ENCODE peak calls at places on chromosomes 1 and 21, in six cellular contexts. C, G, Z, H, S and P are unnamed samples. For H3K36me3 and H3K4me1, the result is how much of the 10 kb centered on the place peaks cover.

GRCh38 chr1:17831619-17832018 is 76.5 kb downstream of the ACTL8 start:
- DNase-seq in H (peak), Z (peak), C (no peak), G (peak), S (no peak), P (peak)

GRCh38 chr1:111723091-111723806 is 15.9 kb downstream of the INKA2 start:
- DNase-seq in S (no peak), Z (no peak), C (no peak), G (no peak), H (no peak), P (no peak)

GRCh38 chr1:111904478-111905218 is 84.8 kb downstream of the KCND3 start:
- DNase-seq in C (no peak), G (no peak), S (no peak), H (no peak), Z (no peak), P (no peak)

GRCh38 chr1:242534753-242535152 is 10.3 kb upstream of the PLD5 start:
- DNase-seq in S (no peak), H (no peak), C (no peak), Z (no peak), G (no peak), P (no peak)

GRCh38 chr21:32322676-32323075 is 24.0 kb downstream of the MRAP start:
- DNase-seq in S (no peak), Z (no peak), G (no peak), C (no peak), H (no peak), P (no peak)

GRCh38 chr1:95223110-95223509 is 10.9 kb upstream of the RWDD3 start:
- DNase-seq in H (no peak), Z (no peak), C (no peak), S (no peak), G (peak), P (peak)

GRCh38 chr1:9406111-9406510 is 113.4 kb downstream of the SPSB1 start:
- DNase-seq in G (no peak), C (no peak), S (no peak), Z (no peak), H (no peak), P (no peak)

GRCh38 chr21:27346041-27346448 is 379.2 kb upstream of the ADAMTS5 start:
- DNase-seq in H (no peak), Z (no peak), S (no peak), C (no peak), G (peak), P (no peak)

GRCh38 chr1:90707363-90707710 is 9.8 kb downstream of the BARHL2 start:
- DNase-seq in S (peak), H (peak), Z (peak), C (no peak), G (no peak), P (peak)

GRCh38 chr1:216032977-216033376 is 390.3 kb downstream of the USH2A start:
- DNase-seq in S (no peak), Z (no peak), G (no peak), H (no peak), C (no peak), P (no peak)

GRCh38 chr1:170707959-170708666 is 44.2 kb downstream of the PRRX1 start:
- DNase-seq in Z (no peak), H (no peak), G (peak), S (no peak), C (no peak), P (peak)

GRCh38 chr1:118983558-118984021 is 4.6 kb downstream of the TBX15 start:
- DNase-seq in H (no peak), C (no peak), S (no peak), Z (peak), G (no peak), P (no peak)

GRCh38 chr1:217881607-217882332 is 250.6 kb downstream of the SPATA17 start:
- DNase-seq in C (no peak), G (peak), Z (no peak), S (no peak), H (no peak), P (no peak)

GRCh38 chr1:3993606-3994375 is 93.7 kb upstream of the C1orf174 start:
- DNase-seq in C (no peak), G (no peak), H (no peak), Z (no peak), S (no peak), P (no peak)

GRCh38 chr1:147771216-147772125 is 11.1 kb upstream of the GJA5 start:
- DNase-seq in S (no peak), C (no peak), G (no peak), H (no peak), Z (no peak), P (peak)

GRCh38 chr1:225772323-225772768 is 5.3 kb upstream of the SRP9 start:
- DNase-seq in H (peak), C (peak), S (peak), Z (peak), G (peak), P (peak)

GRCh38 chr1:149884433-149885363 is 14.7 kb upstream of the BOLA1 start:
- DNase-seq in Z (no peak), H (peak), G (peak), C (no peak), S (no peak), P (no peak)

GRCh38 chr1:15341634-15342375 is 67.9 kb upstream of the EFHD2 start:
- DNase-seq in Z (no peak), S (no peak), G (peak), C (no peak), H (no peak), P (no peak)

GRCh38 chr21:42567181-42567560 is 53.5 kb downstream of the SLC37A1 start:
- DNase-seq in H (no peak), C (no peak), Z (no peak), G (no peak), S (no peak), P (no peak)

GRCh38 chr1:173424137-173424536 is 53.0 kb upstream of the PRDX6 start:
- DNase-seq in H (no peak), C (no peak), Z (no peak), S (no peak), G (no peak), P (no peak)
- H3K27ac ChIP-seq in H (peak), C (no peak), Z (no peak), S (no peak), G (no peak), P (no peak)

GRCh38 chr1:212860713-212861581 is 2.9 kb downstream of the FLVCR1 start:
- DNase-seq in H (peak), C (no peak), G (peak), S (no peak), Z (no peak), P (peak)
- H3K36me3 ChIP-seq in H (under half), C (under half), G (under half), S (under half), Z (under half), P (under half)

GRCh38 chr1:203287109-203287893 is 18.0 kb upstream of the BTG2 start:
- DNase-seq in C (no peak), G (peak), H (peak), Z (no peak), S (peak), P (peak)

GRCh38 chr1:203289281-203289981 is 15.9 kb upstream of the BTG2 start:
- DNase-seq in Z (no peak), G (no peak), H (peak), C (no peak), S (peak), P (no peak)

GRCh38 chr1:203287896-203288295 is 17.4 kb upstream of the BTG2 start:
- DNase-seq in G (no peak), C (no peak), S (no peak), Z (no peak), H (no peak), P (no peak)

GRCh38 chr1:203289982-203290260 is 15.4 kb upstream of the BTG2 start:
- DNase-seq in H (no peak), Z (no peak), G (no peak), C (no peak), S (no peak), P (no peak)

GRCh38 chr1:203288351-203288894 is 16.9 kb upstream of the BTG2 start:
- DNase-seq in H (no peak), S (peak), Z (no peak), C (no peak), G (no peak), P (no peak)
- H3K4me1 ChIP-seq in H (half or more), S (half or more), Z (under half), C (half or more), G (under half), P (under half)

DNA sequence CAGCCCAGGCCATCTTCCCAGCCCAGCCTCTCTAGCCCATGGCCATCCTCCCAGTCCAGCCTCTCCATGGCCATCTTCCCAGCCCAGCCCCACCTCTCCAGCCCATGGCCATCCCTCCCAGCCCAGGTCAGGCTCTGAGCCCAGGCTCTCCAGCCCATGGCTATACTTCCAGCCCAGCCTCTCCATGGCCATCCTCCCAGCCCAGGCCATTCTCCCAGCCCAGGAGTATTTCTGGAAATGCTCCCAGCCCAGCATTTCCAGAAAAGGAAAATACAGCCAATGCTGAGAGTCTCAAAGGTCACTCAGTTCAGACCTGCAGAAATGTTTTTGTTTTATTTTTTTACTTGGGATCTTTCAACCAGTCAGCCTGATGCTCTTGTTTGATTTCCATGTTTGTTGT is 70.0 kb upstream of the ZNF281 start:
- DNase-seq in G (peak), H (no peak), Z (no peak), C (no peak), S (no peak), P (no peak)
- H3K27ac ChIP-seq in G (no peak), H (no peak), Z (no peak), C (no peak), S (no peak), P (no peak)

DNA sequence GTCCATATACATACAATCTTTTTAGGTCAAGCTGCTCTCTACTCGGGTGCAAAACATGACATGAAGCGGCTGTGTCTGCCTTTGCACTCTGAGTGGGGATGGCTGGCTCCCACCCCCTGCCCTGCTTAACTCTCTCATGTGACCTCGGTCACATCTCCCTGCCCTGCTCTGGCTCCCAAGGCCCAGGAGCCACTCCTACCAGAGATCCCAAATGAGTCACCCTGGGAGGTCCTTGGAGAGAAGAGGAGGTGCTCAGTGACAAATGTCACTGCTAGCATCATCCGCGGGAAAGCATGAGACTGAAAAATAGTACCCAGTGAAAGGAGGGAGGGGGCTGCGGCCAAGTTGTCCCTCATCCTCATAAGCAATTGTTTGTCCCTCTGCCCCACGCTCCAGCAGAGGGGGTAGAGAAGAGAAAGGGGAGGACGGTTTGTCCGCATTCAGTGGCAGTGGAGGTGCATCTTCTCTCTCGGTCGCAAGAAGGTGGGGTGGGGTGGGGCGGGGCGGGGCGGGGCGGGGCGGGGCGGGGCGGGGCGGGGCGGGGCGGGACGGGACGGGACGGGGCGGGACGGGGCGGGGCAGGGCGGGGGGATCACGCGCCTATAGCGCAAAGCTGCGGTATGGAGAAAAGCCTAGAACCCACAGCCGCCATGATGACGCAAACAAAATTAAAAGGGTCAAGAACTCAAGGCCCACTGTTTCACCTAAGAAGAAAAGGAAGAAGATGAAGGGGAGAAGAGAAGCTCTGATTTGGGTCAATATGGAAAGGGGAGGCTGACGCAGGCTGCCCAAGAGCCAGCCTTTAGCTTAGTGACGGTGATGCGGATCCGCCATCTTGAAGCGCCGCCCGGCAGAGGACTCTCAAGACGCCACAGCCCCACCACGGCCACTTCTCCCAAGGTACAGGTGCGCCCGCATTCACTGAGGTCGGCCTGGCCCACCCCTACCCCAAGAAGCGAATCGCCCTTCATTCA is 66.2 kb downstream of the CD46 start:
- DNase-seq in H (peak), Z (no peak), C (no peak), G (no peak), S (no peak), P (no peak)
- H3K36me3 ChIP-seq in H (under half), Z (under half), C (half or more), G (under half), S (under half), P (under half)